ENCODE peak calls at places on chromosome 6, in four cellular contexts. J is K562, D is GM12878, E is HepG2. L is an unnamed sample.

GRCh38 chr6:19354181-19354580 is 483.0 kb upstream of the ID4 start:
- DNase-seq in J (no peak), D (no peak), E (no peak), L (no peak)

GRCh38 chr6:146286976-146287375 is 256.7 kb upstream of the RAB32 start:
- DNase-seq in J (no peak), D (no peak), E (no peak), L (no peak)

GRCh38 chr6:170144952-170145587 is 145.8 kb downstream of the DLL1 start:
- DNase-seq in J (no peak), D (no peak), E (no peak), L (no peak)

GRCh38 chr6:125899726-125900182 is 56.8 kb upstream of the HINT3 start:
- DNase-seq in J (no peak), D (no peak), E (peak), L (no peak)

GRCh38 chr6:21603516-21603952 is 10.0 kb downstream of the SOX4 start:
- DNase-seq in J (no peak), D (no peak), E (no peak), L (no peak)

GRCh38 chr6:134882426-134883038 is 67.4 kb downstream of the ALDH8A1 start:
- DNase-seq in J (peak), D (no peak), E (peak), L (peak)

GRCh38 chr6:37029249-37029959 is 23.9 kb downstream of the FGD2 start:
- DNase-seq in J (peak), D (no peak), E (peak), L (peak)

GRCh38 chr6:45613678-45614077 is 235.9 kb upstream of the SUPT3H start:
- DNase-seq in J (no peak), D (no peak), E (no peak), L (no peak)

GRCh38 chr6:170034294-170034693 is 256.6 kb downstream of the DLL1 start:
- DNase-seq in J (no peak), D (no peak), E (no peak), L (no peak)

GRCh38 chr6:148432405-148433195 is 90.0 kb downstream of the SASH1 start:
- DNase-seq in J (no peak), D (no peak), E (no peak), L (no peak)

GRCh38 chr6:148455225-148455624 is 112.6 kb downstream of the SASH1 start:
- DNase-seq in J (no peak), D (no peak), E (no peak), L (no peak)

GRCh38 chr6:143204045-143204444 is 143.4 kb downstream of the AIG1 start:
- DNase-seq in J (no peak), D (no peak), E (no peak), L (no peak)

GRCh38 chr6:47536816-47537401 is 59.3 kb downstream of the CD2AP start:
- DNase-seq in J (no peak), D (no peak), E (no peak), L (no peak)

GRCh38 chr6:157272372-157272771 is 50.9 kb downstream of the TMEM242 start:
- DNase-seq in J (no peak), D (no peak), E (no peak), L (no peak)

GRCh38 chr6:170049641-170050491 is 241.0 kb downstream of the DLL1 start:
- DNase-seq in J (no peak), D (no peak), E (no peak), L (no peak)

GRCh38 chr6:109260126-109260525 is 122.1 kb downstream of the CD164 start:
- DNase-seq in J (no peak), D (no peak), E (no peak), L (no peak)

GRCh38 chr6:16278048-16278724 is 39.8 kb downstream of the GMPR start:
- DNase-seq in J (no peak), D (no peak), E (no peak), L (no peak)

GRCh38 chr6:76682842-76683241 is 610.4 kb upstream of the IMPG1 start:
- DNase-seq in J (peak), D (no peak), E (peak), L (peak)

GRCh38 chr6:107496892-107497684 is 7.2 kb downstream of the SOBP start:
- DNase-seq in J (no peak), D (no peak), E (no peak), L (no peak)

GRCh38 chr6:15602144-15602543 is 60.7 kb downstream of the DTNBP1 start:
- DNase-seq in J (peak), D (no peak), E (no peak), L (no peak)

GRCh38 chr6:692858-693736 is at the start of gene EXOC2:
- DNase-seq in J (peak), D (peak), E (peak), L (peak)

GRCh38 chr6:159535629-159536028 is 157.4 kb downstream of the SOD2 start:
- DNase-seq in J (no peak), D (no peak), E (no peak), L (no peak)

GRCh38 chr6:169883316-169883715 is 131.9 kb downstream of the ERMARD start:
- DNase-seq in J (no peak), D (no peak), E (peak), L (no peak)

GRCh38 chr6:16179063-16179462 is 50.2 kb downstream of the MYLIP start:
- DNase-seq in J (no peak), D (no peak), E (no peak), L (no peak)

GRCh38 chr6:78580923-78581322 is 286.4 kb upstream of the IRAK1BP1 start:
- DNase-seq in J (no peak), D (no peak), E (no peak), L (no peak)

GRCh38 chr6:159716247-159717086 is 10.8 kb upstream of the WTAP start:
- DNase-seq in J (no peak), D (no peak), E (no peak), L (no peak)

GRCh38 chr6:117304446-117304845 is 39.1 kb downstream of the VGLL2 start:
- DNase-seq in J (no peak), D (no peak), E (no peak), L (no peak)
- TF ChIP-seq FOXK2 in J (no peak), D (no peak), E (no peak), L (no peak)

DNA sequence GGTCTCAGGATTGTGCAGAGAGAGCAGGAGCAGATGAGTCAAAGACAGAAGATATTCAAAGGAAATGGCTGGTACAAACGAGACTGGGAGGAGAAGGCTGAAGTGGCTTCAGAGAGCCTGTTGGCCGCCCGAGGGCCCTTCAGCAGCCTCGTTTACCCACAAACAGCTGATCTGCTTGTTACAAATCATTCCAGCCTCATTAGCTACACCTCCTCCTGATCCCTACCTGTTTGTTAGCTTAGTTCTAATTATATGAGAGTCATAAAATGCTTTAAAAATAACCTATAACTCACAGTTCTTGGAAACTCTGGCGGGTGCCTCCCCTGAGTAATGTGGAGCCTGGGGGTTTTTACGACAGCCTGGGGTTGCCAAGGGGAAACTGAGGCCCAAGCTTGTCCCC is 12.6 kb downstream of the GLP1R start:
- DNase-seq in J (no peak), D (no peak), E (no peak), L (no peak)
- TF ChIP-seq BHLHE40 in J (no peak), D (no peak), E (no peak), L (no peak)

DNA sequence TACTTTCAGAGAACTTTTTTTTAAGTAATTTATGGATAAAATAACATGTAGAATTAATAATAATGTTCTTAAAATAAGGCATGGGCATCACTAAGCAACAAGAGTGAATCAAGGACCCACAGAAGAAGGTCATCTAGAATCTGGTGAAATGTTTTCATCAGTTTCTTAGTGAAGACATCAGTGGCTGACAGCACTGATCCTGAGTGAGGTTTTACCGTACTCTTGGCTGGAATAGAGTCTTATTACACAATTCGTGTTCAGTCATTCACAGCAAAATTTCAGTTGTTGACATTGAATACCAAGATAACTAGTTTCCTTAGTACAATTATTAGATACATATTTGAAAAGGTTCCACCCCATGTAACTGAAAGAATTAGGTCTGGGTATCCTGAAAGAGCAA is 140.4 kb downstream of the C6orf58 start:
- DNase-seq in J (no peak), D (no peak), E (no peak), L (no peak)
- TF ChIP-seq FOXK2 in J (no peak), D (no peak), E (no peak), L (no peak)

GRCh38 chr6:96608074-96608473 is 45.1 kb downstream of the FHL5 start:
- DNase-seq in J (no peak), D (no peak), E (no peak), L (no peak)

GRCh38 chr6:96610019-96610418 is 47.1 kb downstream of the FHL5 start:
- DNase-seq in J (no peak), D (no peak), E (no peak), L (no peak)

GRCh38 chr6:96611342-96611964 is 48.5 kb downstream of the FHL5 start:
- DNase-seq in J (no peak), D (no peak), E (no peak), L (no peak)

GRCh38 chr6:96613291-96613999 is 50.5 kb downstream of the FHL5 start:
- DNase-seq in J (no peak), D (no peak), E (no peak), L (no peak)
- TF ChIP-seq BHLHE40 in J (no peak), D (no peak), E (no peak), L (no peak)

DNA sequence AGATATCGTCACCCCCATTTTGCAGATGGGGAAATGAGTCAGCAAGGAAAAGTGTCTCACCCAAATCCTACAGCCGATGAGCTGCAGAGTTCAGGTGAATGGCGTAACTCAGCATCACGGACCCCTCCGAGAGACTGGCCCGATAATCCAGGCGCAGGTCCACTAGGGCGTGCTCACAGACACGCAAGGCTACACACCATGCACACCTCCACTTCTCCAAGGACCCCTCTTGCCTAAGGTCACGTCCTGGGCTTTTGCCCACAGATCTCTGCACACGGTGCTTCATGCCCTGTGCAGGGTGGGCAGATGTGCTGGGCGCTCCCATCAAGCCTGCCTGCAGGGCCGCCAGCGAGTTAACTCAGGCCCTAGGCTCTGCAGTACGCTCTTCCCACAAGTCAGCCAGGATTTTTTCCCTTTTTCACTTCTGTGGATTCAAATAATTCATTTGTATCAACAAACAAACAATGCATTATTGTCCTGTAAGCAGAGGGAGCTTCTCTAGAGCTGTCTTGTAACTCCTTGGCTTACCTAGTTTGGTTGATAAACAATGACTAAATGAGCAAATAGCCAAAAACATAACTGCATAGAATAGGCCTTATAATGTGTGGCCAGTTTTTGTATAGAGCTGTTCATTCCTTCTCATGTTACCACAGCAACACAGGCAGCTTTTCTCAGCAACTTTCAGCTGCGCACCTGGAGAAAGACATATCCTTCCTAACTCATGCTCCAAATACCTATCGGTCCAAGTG is 139.1 kb downstream of the AGPAT4 start:
- DNase-seq in J (no peak), D (no peak), E (no peak), L (no peak)
- TF ChIP-seq FOXK2 in J (no peak), D (no peak), E (no peak), L (no peak)

DNA sequence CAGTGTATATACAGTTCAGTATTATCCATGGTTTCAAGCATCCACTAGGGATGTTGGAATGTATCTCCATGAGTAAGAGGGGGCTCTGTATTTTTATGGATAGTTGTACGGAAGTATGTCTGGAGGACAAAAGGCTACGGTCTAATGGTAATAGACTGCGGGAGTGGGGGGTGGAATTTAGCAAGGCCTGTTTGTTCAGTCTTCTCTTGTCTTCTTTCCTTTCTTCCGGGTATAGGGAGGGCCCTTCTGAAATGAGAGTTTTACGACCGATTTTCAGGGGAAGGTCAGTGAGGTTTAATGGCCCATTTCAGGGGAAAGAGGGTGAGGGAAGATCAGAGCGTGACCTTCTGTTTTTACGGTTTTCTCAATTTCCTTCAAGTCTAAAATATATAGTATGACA is 90.7 kb downstream of the MAP3K7 start:
- DNase-seq in J (no peak), D (no peak), E (no peak), L (no peak)
- TF ChIP-seq BHLHE40 in J (no peak), D (no peak), E (no peak), L (no peak)

DNA sequence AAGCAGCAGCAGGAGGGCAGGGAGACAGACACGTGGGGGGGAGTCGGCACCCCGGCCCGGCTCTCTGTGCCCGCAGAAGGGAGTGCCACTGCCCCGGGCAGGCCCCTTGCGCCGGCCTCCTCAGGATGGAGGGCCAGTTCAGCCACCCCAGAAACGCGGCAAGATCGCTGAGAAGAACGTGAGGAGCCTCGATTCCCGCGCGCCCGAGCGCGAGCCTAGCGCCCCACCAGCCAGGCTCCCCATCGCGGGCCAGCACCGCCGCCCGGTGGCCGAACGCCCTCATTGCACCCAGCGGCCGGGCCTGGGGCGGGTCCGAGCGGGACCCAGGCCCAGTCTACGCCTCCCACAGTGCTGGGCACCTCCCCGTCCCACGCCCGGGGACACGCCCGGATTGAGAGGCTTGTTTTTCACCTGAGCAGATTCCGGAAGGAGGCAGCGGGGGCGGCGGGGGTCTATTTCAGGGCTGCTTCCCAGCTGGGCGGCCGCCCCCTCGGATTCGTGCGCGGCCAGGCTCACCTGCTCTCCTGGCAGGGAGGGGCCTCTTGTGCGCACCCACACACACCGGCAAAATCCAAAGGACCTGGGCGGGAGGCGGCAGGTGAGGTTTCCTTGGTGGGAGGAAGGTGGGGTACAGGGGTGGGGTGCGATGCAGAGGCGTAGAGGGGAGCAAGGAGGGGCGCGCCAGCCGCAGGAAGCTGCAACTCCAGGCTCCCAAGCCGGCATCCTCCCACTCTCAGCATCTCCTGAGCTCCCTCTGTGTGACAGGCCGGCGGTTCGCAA is 9.0 kb upstream of the GRM4 start:
- DNase-seq in J (peak), D (no peak), E (no peak), L (peak)
- TF ChIP-seq FOXK2 in J (no peak), D (no peak), E (no peak), L (no peak)

DNA sequence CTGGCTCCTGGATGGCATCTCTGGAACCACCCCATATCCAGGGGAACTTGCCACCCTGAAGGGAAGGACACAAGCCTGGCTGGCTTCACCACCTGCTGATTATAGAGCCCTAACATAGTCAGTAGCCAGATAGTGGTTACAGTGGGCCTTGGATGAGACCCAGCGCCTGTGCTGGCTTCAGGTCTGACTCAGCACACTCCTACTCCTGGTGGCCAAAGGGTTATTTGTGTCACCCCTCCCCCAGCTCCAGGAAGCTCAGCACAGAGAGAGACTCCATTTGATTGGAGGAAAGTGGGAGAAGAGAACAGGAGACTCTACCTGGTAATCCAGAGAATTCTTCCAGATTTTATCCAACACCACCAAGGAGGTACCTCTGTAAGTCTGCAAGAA is 12.8 kb downstream of the SNX14 start:
- DNase-seq in J (peak), D (no peak), E (peak), L (no peak)
- TF ChIP-seq BHLHE40 in J (no peak), D (no peak), E (no peak), L (no peak)